ENCODE peak calls at places on chromosomes 3 and 15, in six cellular contexts. One of them, this sample, is unnamed.

GRCh38 chr3:48301814-48302194 is 31.7 kb downstream of the SPINK8 start:
- DNase-seq in PC-9: peak; percentile 31
- DNase-seq in stomach: peak; percentile 26
- DNase-seq in pancreas: peak; percentile 41
- DNase-seq in iPS DF 6.9: no peak
- DNase-seq in sigmoid colon: peak; percentile 68
- DNase-seq in this sample: peak; percentile 36

GRCh38 chr3:8972614-8973013 is 9.3 kb upstream of the RAD18 start:
- DNase-seq in sigmoid colon: no peak
- DNase-seq in pancreas: no peak
- DNase-seq in iPS DF 6.9: no peak
- DNase-seq in stomach: no peak
- DNase-seq in PC-9: no peak
- DNase-seq in this sample: no peak

GRCh38 chr15:41284425-41285177 is 47.8 kb downstream of the OIP5 start:
- DNase-seq in sigmoid colon: no peak
- DNase-seq in pancreas: no peak
- DNase-seq in stomach: no peak
- DNase-seq in iPS DF 6.9: no peak
- DNase-seq in PC-9: no peak
- DNase-seq in this sample: no peak

GRCh38 chr15:92889390-92890113 is 10.6 kb upstream of the CHD2 start:
- DNase-seq in sigmoid colon: no peak
- DNase-seq in stomach: no peak
- DNase-seq in iPS DF 6.9: no peak
- DNase-seq in PC-9: no peak
- DNase-seq in pancreas: no peak
- DNase-seq in this sample: no peak

GRCh38 chr15:87702270-87702669 is 554.3 kb downstream of the NTRK3 start:
- DNase-seq in PC-9: no peak
- DNase-seq in pancreas: no peak
- DNase-seq in iPS DF 6.9: no peak
- DNase-seq in stomach: no peak
- DNase-seq in sigmoid colon: no peak
- DNase-seq in this sample: no peak

GRCh38 chr3:177443469-177443868 is 246.2 kb upstream of the TBL1XR1 start:
- DNase-seq in sigmoid colon: no peak
- DNase-seq in iPS DF 6.9: no peak
- DNase-seq in pancreas: no peak
- DNase-seq in stomach: no peak
- DNase-seq in PC-9: peak; percentile 76
- DNase-seq in this sample: no peak

GRCh38 chr3:187551419-187551818 is 118.8 kb downstream of the SST start:
- DNase-seq in PC-9: no peak
- DNase-seq in iPS DF 6.9: no peak
- DNase-seq in sigmoid colon: no peak
- DNase-seq in stomach: no peak
- DNase-seq in pancreas: no peak
- DNase-seq in this sample: no peak

GRCh38 chr15:90648137-90649070 is 68.7 kb upstream of the BLM start:
- DNase-seq in iPS DF 6.9: peak; percentile 50
- DNase-seq in stomach: peak; percentile 68
- DNase-seq in PC-9: peak; percentile 41
- DNase-seq in pancreas: no peak
- DNase-seq in sigmoid colon: peak; percentile 93
- DNase-seq in this sample: peak; percentile 74

GRCh38 chr15:28005004-28005527 is 94.0 kb downstream of the OCA2 start:
- DNase-seq in sigmoid colon: no peak
- DNase-seq in PC-9: no peak
- DNase-seq in stomach: no peak
- DNase-seq in iPS DF 6.9: no peak
- DNase-seq in pancreas: no peak
- DNase-seq in this sample: no peak

GRCh38 chr3:62601238-62601856 is 228.0 kb upstream of the FEZF2 start:
- DNase-seq in pancreas: no peak
- DNase-seq in PC-9: no peak
- DNase-seq in stomach: no peak
- DNase-seq in sigmoid colon: no peak
- DNase-seq in iPS DF 6.9: no peak
- DNase-seq in this sample: no peak

GRCh38 chr15:65344214-65344908 is 33.4 kb downstream of the IGDCC3 start:
- DNase-seq in sigmoid colon: peak; percentile 21
- DNase-seq in stomach: no peak
- DNase-seq in iPS DF 6.9: no peak
- DNase-seq in PC-9: no peak
- DNase-seq in pancreas: no peak
- DNase-seq in this sample: no peak

GRCh38 chr3:26233374-26233773 is 389.2 kb upstream of the LRRC3B start:
- DNase-seq in iPS DF 6.9: no peak
- DNase-seq in stomach: no peak
- DNase-seq in sigmoid colon: no peak
- DNase-seq in pancreas: no peak
- DNase-seq in PC-9: no peak
- DNase-seq in this sample: no peak

GRCh38 chr3:11077466-11077865 is 76.8 kb upstream of the HRH1 start:
- DNase-seq in iPS DF 6.9: no peak
- DNase-seq in PC-9: no peak
- DNase-seq in sigmoid colon: no peak
- DNase-seq in stomach: no peak
- DNase-seq in pancreas: no peak
- DNase-seq in this sample: no peak

GRCh38 chr3:183587337-183587736 is 31.8 kb upstream of the KLHL6 start:
- DNase-seq in stomach: no peak
- DNase-seq in PC-9: no peak
- DNase-seq in iPS DF 6.9: no peak
- DNase-seq in pancreas: no peak
- DNase-seq in sigmoid colon: no peak
- DNase-seq in this sample: no peak

GRCh38 chr15:63075072-63075995 is 32.8 kb downstream of the TPM1 start:
- DNase-seq in pancreas: no peak
- DNase-seq in iPS DF 6.9: no peak
- DNase-seq in stomach: no peak
- DNase-seq in sigmoid colon: peak; percentile 81
- DNase-seq in PC-9: no peak
- DNase-seq in this sample: no peak

GRCh38 chr3:27722957-27723802 is 1.1 kb upstream of the EOMES start:
- DNase-seq in stomach: no peak
- DNase-seq in sigmoid colon: no peak
- DNase-seq in pancreas: no peak
- DNase-seq in PC-9: no peak
- DNase-seq in iPS DF 6.9: no peak
- DNase-seq in this sample: no peak

GRCh38 chr15:71364117-71364584 is 248.9 kb downstream of the THSD4 start:
- DNase-seq in pancreas: no peak
- DNase-seq in stomach: no peak
- DNase-seq in sigmoid colon: no peak
- DNase-seq in PC-9: no peak
- DNase-seq in iPS DF 6.9: no peak
- DNase-seq in this sample: no peak

GRCh38 chr3:144677118-144677517 is 705.5 kb downstream of the DIPK2A start:
- DNase-seq in sigmoid colon: no peak
- DNase-seq in PC-9: no peak
- DNase-seq in pancreas: no peak
- DNase-seq in iPS DF 6.9: no peak
- DNase-seq in stomach: no peak
- DNase-seq in this sample: no peak

GRCh38 chr3:14441240-14441919 is 39.0 kb downstream of the SLC6A6 start:
- DNase-seq in stomach: no peak
- DNase-seq in sigmoid colon: no peak
- DNase-seq in PC-9: peak; percentile 59
- DNase-seq in pancreas: no peak
- DNase-seq in iPS DF 6.9: no peak
- DNase-seq in this sample: no peak

GRCh38 chr15:55289011-55289572 is 521 bp downstream of the RAB27A start:
- DNase-seq in stomach: peak; percentile 47
- DNase-seq in sigmoid colon: peak; percentile 72
- DNase-seq in pancreas: peak; percentile 42
- DNase-seq in PC-9: peak; percentile 11
- DNase-seq in iPS DF 6.9: no peak
- DNase-seq in this sample: peak; percentile 42

GRCh38 chr3:189049458-189050231 is 122.1 kb upstream of the TPRG1 start:
- DNase-seq in iPS DF 6.9: no peak
- DNase-seq in stomach: no peak
- DNase-seq in PC-9: no peak
- DNase-seq in sigmoid colon: no peak
- DNase-seq in pancreas: no peak
- DNase-seq in this sample: no peak

GRCh38 chr3:187208159-187208558 is 10.9 kb downstream of the RTP1 start:
- DNase-seq in PC-9: peak; percentile 73
- DNase-seq in stomach: no peak
- DNase-seq in iPS DF 6.9: no peak
- DNase-seq in sigmoid colon: no peak
- DNase-seq in pancreas: no peak
- DNase-seq in this sample: no peak

GRCh38 chr3:105483476-105483875 is 116.8 kb downstream of the ALCAM start:
- DNase-seq in iPS DF 6.9: no peak
- DNase-seq in stomach: no peak
- DNase-seq in pancreas: no peak
- DNase-seq in PC-9: no peak
- DNase-seq in sigmoid colon: no peak
- DNase-seq in this sample: no peak

GRCh38 chr3:16836505-16837237 is 48.1 kb upstream of the PLCL2 start:
- DNase-seq in iPS DF 6.9: no peak
- DNase-seq in stomach: no peak
- DNase-seq in PC-9: no peak
- DNase-seq in pancreas: no peak
- DNase-seq in sigmoid colon: no peak
- DNase-seq in this sample: no peak

GRCh38 chr15:65172531-65172930 is 12.6 kb downstream of the CLPX start:
- DNase-seq in sigmoid colon: no peak
- DNase-seq in pancreas: no peak
- DNase-seq in iPS DF 6.9: no peak
- DNase-seq in stomach: no peak
- DNase-seq in PC-9: no peak
- DNase-seq in this sample: no peak

GRCh38 chr3:122943828-122944190 is 83.8 kb downstream of the SEMA5B start:
- DNase-seq in sigmoid colon: no peak
- DNase-seq in pancreas: no peak
- DNase-seq in stomach: no peak
- DNase-seq in iPS DF 6.9: no peak
- DNase-seq in PC-9: no peak
- DNase-seq in this sample: no peak

GRCh38 chr3:122945230-122945629 is 82.3 kb downstream of the SEMA5B start:
- DNase-seq in PC-9: no peak
- DNase-seq in sigmoid colon: no peak
- DNase-seq in iPS DF 6.9: no peak
- DNase-seq in pancreas: no peak
- DNase-seq in stomach: no peak
- DNase-seq in this sample: no peak

GRCh38 chr3:122946185-122946584 is 81.4 kb downstream of the SEMA5B start:
- DNase-seq in iPS DF 6.9: no peak
- DNase-seq in stomach: no peak
- DNase-seq in PC-9: no peak
- DNase-seq in pancreas: no peak
- DNase-seq in sigmoid colon: no peak
- DNase-seq in this sample: no peak

GRCh38 chr3:122942937-122943827 is 84.4 kb downstream of the SEMA5B start:
- DNase-seq in iPS DF 6.9: peak; percentile 50
- DNase-seq in sigmoid colon: no peak
- DNase-seq in stomach: peak; percentile 82
- DNase-seq in pancreas: peak; percentile 85
- DNase-seq in PC-9: peak; percentile 83
- DNase-seq in this sample: peak; percentile 81

DNA sequence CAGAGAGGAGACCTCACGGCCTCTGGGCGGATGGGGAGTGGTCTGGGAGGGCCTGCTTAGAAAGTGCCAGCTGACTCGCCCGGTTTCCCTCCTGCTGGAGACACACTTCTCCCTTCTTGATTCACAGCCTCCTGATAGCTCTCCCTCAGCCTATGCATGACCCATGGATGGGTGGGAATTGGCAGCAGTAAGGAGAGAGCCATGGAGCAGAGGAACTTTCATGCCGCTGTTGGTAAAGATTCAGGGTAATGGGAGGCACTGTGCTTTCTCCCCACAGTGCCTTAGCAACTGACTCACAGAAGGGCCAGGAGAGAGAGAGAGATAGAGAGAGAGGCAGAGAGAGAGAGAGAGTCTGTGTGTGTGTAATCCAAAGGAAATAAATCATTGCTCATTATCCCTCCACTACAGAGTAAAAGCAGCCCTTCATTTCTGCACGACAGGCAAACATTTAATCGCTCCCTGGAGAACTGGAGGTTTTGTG is 82.9 kb downstream of the SEMA5B start:
- DNase-seq in iPS DF 6.9: no peak
- DNase-seq in stomach: no peak
- DNase-seq in sigmoid colon: no peak
- DNase-seq in PC-9: no peak
- DNase-seq in pancreas: no peak
- DNase-seq in this sample: no peak
- H3K36me3 ChIP-seq in iPS DF 6.9: no peaks in the 10 kb centered on the region
- H3K36me3 ChIP-seq in stomach: no peaks in the 10 kb centered on the region
- H3K36me3 ChIP-seq in sigmoid colon: no peaks in the 10 kb centered on the region
- H3K36me3 ChIP-seq in PC-9: no peaks in the 10 kb centered on the region
- H3K36me3 ChIP-seq in pancreas: no peaks in the 10 kb centered on the region
- H3K36me3 ChIP-seq in this sample: no peaks in the 10 kb centered on the region

GRCh38 chr3:113006350-113007056 is 15.7 kb downstream of the GTPBP8 start:
- DNase-seq in sigmoid colon: no peak
- DNase-seq in PC-9: no peak
- DNase-seq in iPS DF 6.9: no peak
- DNase-seq in pancreas: no peak
- DNase-seq in stomach: no peak
- DNase-seq in this sample: no peak
- H3K27ac ChIP-seq in sigmoid colon: no peak overlapping the region
- H3K27ac ChIP-seq in PC-9: no peak overlapping the region
- H3K27ac ChIP-seq in iPS DF 6.9: no peak overlapping the region
- H3K27ac ChIP-seq in pancreas: no peak overlapping the region
- H3K27ac ChIP-seq in stomach: no peak overlapping the region
- H3K27ac ChIP-seq in this sample: no peak overlapping the region

GRCh38 chr3:113268917-113269316 is 57.6 kb downstream of the BOC start:
- DNase-seq in sigmoid colon: no peak
- DNase-seq in PC-9: no peak
- DNase-seq in pancreas: no peak
- DNase-seq in stomach: no peak
- DNase-seq in iPS DF 6.9: no peak
- DNase-seq in this sample: no peak
- H3K36me3 ChIP-seq in sigmoid colon: peaks cover 55% of the 10 kb centered on the region
- H3K36me3 ChIP-seq in PC-9: no peaks in the 10 kb centered on the region
- H3K36me3 ChIP-seq in pancreas: no peaks in the 10 kb centered on the region
- H3K36me3 ChIP-seq in stomach: peaks cover 37% of the 10 kb centered on the region
- H3K36me3 ChIP-seq in iPS DF 6.9: no peaks in the 10 kb centered on the region
- H3K36me3 ChIP-seq in this sample: no peaks in the 10 kb centered on the region

GRCh38 chr3:184825456-184825855 is 13.5 kb downstream of the VPS8 start:
- DNase-seq in iPS DF 6.9: no peak
- DNase-seq in pancreas: no peak
- DNase-seq in stomach: no peak
- DNase-seq in PC-9: no peak
- DNase-seq in sigmoid colon: no peak
- DNase-seq in this sample: no peak
- H3K27ac ChIP-seq in iPS DF 6.9: no peak overlapping the region
- H3K27ac ChIP-seq in pancreas: no peak overlapping the region
- H3K27ac ChIP-seq in stomach: no peak overlapping the region
- H3K27ac ChIP-seq in PC-9: no peak overlapping the region
- H3K27ac ChIP-seq in sigmoid colon: no peak overlapping the region
- H3K27ac ChIP-seq in this sample: no peak overlapping the region

This sample was measured in lung.